ENCODE peak calls at places on chromosomes 6 and 20, in seven cellular contexts. C is skeletal muscle cell, G is K562, I is SK-N-SH, X is A549, O is tibial nerve, M is left ventricle myocardium inferior. Z is an unnamed sample.

GRCh38 chr6:163620670-163621330 is 206.3 kb downstream of the QKI start:
- DNase-seq in M (no peak), I (no peak), G (no peak), X (no peak), O (no peak), C (no peak), Z (no peak)

GRCh38 chr6:124800222-124800621 is 162.0 kb upstream of the RNF217 start:
- DNase-seq in M (no peak), C (no peak), I (no peak), G (no peak), X (no peak), O (no peak), Z (no peak)

GRCh38 chr6:111358454-111358853 is 124.6 kb downstream of the REV3L start:
- DNase-seq in M (no peak), C (no peak), G (no peak), O (no peak), I (no peak), X (no peak), Z (no peak)

GRCh38 chr20:13671500-13672288 is 33.0 kb upstream of the TASP1 start:
- DNase-seq in G (no peak), C (peak; percentile 53), O (no peak), X (no peak), I (no peak), M (no peak), Z (no peak)

GRCh38 chr20:46226602-46227001 is 81.7 kb downstream of the CDH22 start:
- DNase-seq in I (no peak), X (peak; percentile 24), G (no peak), C (no peak), M (no peak), O (no peak), Z (no peak)

GRCh38 chr6:29576056-29576455 is 8.9 kb upstream of the OR2H2 start:
- DNase-seq in C (no peak), I (no peak), X (no peak), G (no peak), M (no peak), O (no peak), Z (no peak)

GRCh38 chr20:6994452-6994851 is 227.0 kb downstream of the BMP2 start:
- DNase-seq in M (no peak), G (no peak), C (peak; percentile 18), X (peak; percentile 36), I (no peak), O (no peak), Z (peak; percentile 88)

GRCh38 chr6:107732461-107732860 is 91.7 kb downstream of the SCML4 start:
- DNase-seq in X (no peak), O (no peak), C (no peak), M (no peak), G (no peak), I (no peak), Z (no peak)

GRCh38 chr6:21486115-21486514 is 107.4 kb upstream of the SOX4 start:
- DNase-seq in O (no peak), I (no peak), C (no peak), G (no peak), X (no peak), M (no peak), Z (no peak)

GRCh38 chr20:11443382-11444119 is 474.1 kb upstream of the BTBD3 start:
- DNase-seq in C (no peak), I (no peak), O (no peak), G (no peak), X (no peak), M (no peak), Z (no peak)

GRCh38 chr20:59994697-59995122 is 36.5 kb downstream of the CDH26 start:
- DNase-seq in C (peak; percentile 9), I (no peak), X (peak; percentile 37), O (no peak), M (peak; percentile 35), G (peak; percentile 38), Z (no peak)

GRCh38 chr6:75892384-75892783 is 143.3 kb downstream of the MYO6 start:
- DNase-seq in I (no peak), M (no peak), C (no peak), X (no peak), O (no peak), G (no peak), Z (no peak)

GRCh38 chr20:58718729-58719128 is 26.1 kb downstream of the NPEPL1 start:
- DNase-seq in O (no peak), I (no peak), C (no peak), M (no peak), X (no peak), G (no peak), Z (no peak)

GRCh38 chr6:30810813-30811329 is 66.5 kb upstream of the IER3 start:
- DNase-seq in C (no peak), I (no peak), O (no peak), X (no peak), G (no peak), M (no peak), Z (no peak)

GRCh38 chr6:12637960-12638641 is 78.5 kb upstream of the PHACTR1 start:
- DNase-seq in G (peak; percentile 24), X (peak; percentile 40), O (no peak), M (peak; percentile 28), I (peak; percentile 42), C (peak; percentile 4), Z (peak; percentile 35)

GRCh38 chr6:10073326-10073725 is 341.5 kb downstream of the TFAP2A start:
- DNase-seq in X (no peak), M (no peak), G (no peak), O (no peak), C (no peak), I (no peak), Z (no peak)

GRCh38 chr20:56003111-56003800 is 2.1 kb downstream of the CBLN4 start:
- DNase-seq in M (no peak), G (no peak), C (no peak), X (no peak), O (no peak), I (peak; percentile 54), Z (no peak)

GRCh38 chr6:133680994-133681393 is 207.9 kb upstream of the TCF21 start:
- DNase-seq in M (no peak), I (no peak), O (no peak), C (no peak), G (no peak), X (no peak), Z (no peak)

GRCh38 chr6:24501374-24501773 is 6.6 kb downstream of the ALDH5A1 start:
- DNase-seq in C (no peak), M (no peak), I (no peak), G (no peak), X (no peak), O (no peak), Z (no peak)

DNA sequence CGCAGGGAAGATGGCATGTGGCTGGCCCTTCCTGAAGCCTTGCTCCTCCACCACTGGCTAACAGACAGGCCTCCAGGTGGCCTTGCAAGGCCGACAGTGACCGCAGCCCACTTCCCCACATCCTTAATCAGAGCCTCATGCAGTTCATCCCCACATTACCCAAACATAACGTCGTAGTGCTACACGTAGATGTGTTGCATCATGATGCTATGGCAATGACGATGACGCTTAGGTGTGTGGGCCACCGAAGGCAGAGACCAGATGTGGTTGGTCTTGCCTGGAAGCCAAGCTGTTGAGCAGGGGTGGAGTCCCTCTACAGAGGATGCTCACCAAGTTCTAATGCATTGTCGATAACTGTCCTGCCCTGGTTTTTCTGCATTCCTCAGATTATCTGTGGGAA is 5.6 kb downstream of the CD93 start:
- DNase-seq in O (no peak), I (no peak), M (no peak), C (no peak), X (no peak), G (no peak), Z (no peak)
- H3K4me3 ChIP-seq in O (no peak overlapping the region), I (no peak overlapping the region), M (peak overlapping the region; percentile 66), C (no peak overlapping the region), X (no peak overlapping the region), G (no peak overlapping the region), Z (no peak overlapping the region)

DNA sequence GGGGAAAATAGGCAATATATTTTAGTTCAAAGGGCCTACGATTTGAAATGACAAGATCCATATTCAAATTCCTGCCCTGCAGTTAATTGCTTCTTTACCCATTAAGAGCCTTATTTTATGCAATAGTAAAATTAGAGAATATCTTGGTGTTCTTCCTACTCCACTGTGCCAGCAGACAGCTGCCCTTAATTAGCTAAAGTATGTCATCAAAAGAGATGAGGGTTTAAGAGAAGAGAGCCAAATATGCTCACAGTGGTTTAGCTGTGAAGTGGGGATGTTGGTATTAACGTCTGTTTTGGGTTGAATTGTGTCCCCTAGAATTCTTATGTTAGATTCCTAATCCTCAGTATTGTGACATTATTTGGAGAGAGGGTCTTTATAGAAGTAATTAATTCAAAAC is 148.1 kb downstream of the MOXD1 start:
- DNase-seq in I (no peak), C (no peak), O (no peak), G (no peak), X (no peak), M (no peak), Z (no peak)
- H3K4me3 ChIP-seq in I (no peak overlapping the region), C (no peak overlapping the region), O (no peak overlapping the region), G (no peak overlapping the region), X (no peak overlapping the region), M (no peak overlapping the region), Z (no peak overlapping the region)

GRCh38 chr20:41365785-41366545 is 653 bp downstream of the EMILIN3 start:
- DNase-seq in X (no peak), M (no peak), G (no peak), O (no peak), C (no peak), I (peak; percentile 78), Z (no peak)
- H3K4me3 ChIP-seq in X (peak overlapping the region; percentile 48), M (peak overlapping the region; percentile 64), G (no peak overlapping the region), O (peak overlapping the region; percentile 38), C (peak overlapping the region; percentile 36), I (peak overlapping the region; percentile 27), Z (no peak overlapping the region)

GRCh38 chr6:85450578-85450884 is 648 bp downstream of the NT5E start:
- DNase-seq in C (no peak), X (no peak), O (no peak), G (no peak), M (no peak), I (no peak), Z (no peak)

GRCh38 chr6:85453052-85453451 is 3.2 kb downstream of the NT5E start:
- DNase-seq in C (no peak), M (no peak), O (no peak), X (no peak), G (no peak), I (no peak), Z (no peak)

GRCh38 chr6:85453490-85453889 is 3.6 kb downstream of the NT5E start:
- DNase-seq in C (no peak), X (no peak), M (no peak), O (no peak), G (no peak), I (no peak), Z (no peak)

GRCh38 chr6:85452441-85452881 is 2.6 kb downstream of the NT5E start:
- DNase-seq in G (no peak), O (no peak), M (no peak), C (peak; percentile 80), X (peak; percentile 28), I (no peak), Z (no peak)

DNA sequence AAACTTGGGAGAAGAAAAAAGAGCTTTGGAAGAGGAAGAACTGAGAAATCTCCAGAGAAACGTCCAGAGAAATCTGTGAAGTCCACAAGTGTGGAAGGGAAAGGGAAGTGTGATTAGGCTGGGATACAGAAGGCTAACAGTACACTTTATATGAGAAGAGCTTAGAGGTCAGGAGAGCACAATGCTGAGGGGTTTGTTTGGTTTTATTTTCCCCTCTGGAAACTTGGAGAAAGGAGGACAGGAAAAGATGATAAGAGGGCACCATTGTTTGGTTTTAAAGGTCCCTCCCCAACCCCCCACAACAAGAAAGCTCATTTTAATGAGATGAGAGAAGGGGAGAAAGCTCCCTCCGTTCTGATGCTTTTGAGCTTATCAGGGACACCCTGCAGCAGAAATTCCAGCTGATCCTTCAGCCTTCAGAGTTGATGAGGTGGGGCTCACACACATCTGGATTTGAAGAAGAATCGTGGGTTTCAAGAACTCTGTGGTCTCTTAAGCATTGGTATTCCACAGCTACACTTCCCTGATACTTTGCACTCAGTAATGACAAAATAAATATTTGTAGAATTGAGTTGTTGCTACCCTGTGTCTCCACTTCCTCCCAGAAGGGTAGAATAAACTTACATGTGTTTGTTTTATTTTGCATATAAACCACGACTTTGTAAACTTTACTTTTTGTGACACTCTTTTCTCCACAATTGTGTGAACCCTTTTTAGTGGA is 1.9 kb downstream of the NT5E start:
- DNase-seq in I (no peak), C (no peak), X (peak; percentile 17), O (no peak), G (no peak), M (no peak), Z (no peak)
- H3K4me3 ChIP-seq in I (peak overlapping the region; percentile 81), C (peak overlapping the region; percentile 74), X (peak overlapping the region; percentile 84), O (no peak overlapping the region), G (no peak overlapping the region), M (peak overlapping the region; percentile 75), Z (peak overlapping the region; percentile 95)

Z was measured in kidney epithelial cell.